ENCODE peak calls at places on chromosome 6, in eight cellular contexts. J is amygdala; B is Kasumi-1; Q is stimulated activated naive CD8-positive, alpha-beta T cell treated with anti-CD3 and anti-CD28 coated beads, Interleukin-15, Interleukin-2, amounts not matched to agents 100 U/mL and 50 U/mL, for 24 hours; S is stimulated activated naive B cell treated with anti-CD40 and anti-IgM and Interleukin-4, amounts not matched to agents 10 μg/mL and 1 μg/mL and 100 μg/mL, for 72 hours; H is left ventricle myocardium inferior; I is epithelial cell of prostate; Y is heart left ventricle. A is an unnamed sample.

GRCh38 chr6:160348209-160348551 is at the start of gene SLC22A3:
- DNase-seq in J (no peak), B (no peak), I (no peak), Q (no peak), Y (peak; percentile 35), H (peak; percentile 48), S (no peak), A (no peak)

GRCh38 chr6:20400476-20401402 is 940 bp upstream of the E2F3 start:
- DNase-seq in S (peak; percentile 6), B (peak; percentile 93), H (peak; percentile 59), I (no peak), Y (peak; percentile 30), J (peak; percentile 60), Q (peak; percentile 62), A (peak; percentile 68)

GRCh38 chr6:26743941-26744699 is 84.6 kb upstream of the ZNF322 start:
- DNase-seq in H (no peak), B (no peak), Y (no peak), J (no peak), S (no peak), Q (no peak), I (no peak), A (no peak)

GRCh38 chr6:39568896-39569295 is 156.3 kb downstream of the KIF6 start:
- DNase-seq in S (no peak), H (no peak), J (no peak), Q (no peak), I (no peak), B (no peak), Y (no peak), A (no peak)

GRCh38 chr6:87873556-87873955 is 171.5 kb upstream of the AKIRIN2 start:
- DNase-seq in Y (no peak), I (no peak), B (no peak), Q (no peak), H (no peak), J (no peak), S (no peak), A (no peak)

GRCh38 chr6:42140051-42140450 is 2.4 kb downstream of the C6orf132 start:
- DNase-seq in H (no peak), Q (no peak), S (peak; percentile 13), B (peak; percentile 86), Y (no peak), J (no peak), I (peak; percentile 51), A (no peak)

GRCh38 chr6:113856571-113857564 is at the start of gene MARCKS:
- DNase-seq in J (peak; percentile 35), S (peak; percentile 62), I (peak; percentile 63), Q (peak; percentile 64), Y (peak; percentile 84), H (peak; percentile 83), B (peak; percentile 39), A (peak; percentile 84)

GRCh38 chr6:5677219-5678000 is 329.3 kb downstream of the NRN1 start:
- DNase-seq in I (peak; percentile 27), Y (no peak), B (no peak), J (no peak), H (no peak), Q (no peak), S (no peak), A (no peak)

GRCh38 chr6:33781105-33781975 is 7.6 kb downstream of the LEMD2 start:
- DNase-seq in I (no peak), S (no peak), Q (no peak), J (no peak), H (no peak), Y (no peak), B (no peak), A (no peak)

GRCh38 chr6:75203721-75204120 is 2.1 kb downstream of the COL12A1 start:
- DNase-seq in S (no peak), Y (no peak), J (no peak), B (no peak), I (no peak), H (no peak), Q (no peak), A (no peak)

GRCh38 chr6:142907544-142907943 is 37.4 kb downstream of the HIVEP2 start:
- DNase-seq in H (no peak), Q (no peak), S (no peak), J (no peak), I (no peak), B (no peak), Y (no peak), A (no peak)

GRCh38 chr6:168102093-168102985 is 23.3 kb upstream of the FRMD1 start:
- DNase-seq in J (no peak), Y (no peak), H (peak; percentile 2), Q (no peak), B (no peak), I (no peak), S (no peak), A (peak; percentile 13)

GRCh38 chr6:68343901-68344300 is 291.2 kb upstream of the ADGRB3 start:
- DNase-seq in Y (no peak), H (no peak), I (no peak), Q (peak; percentile 4), B (peak; percentile 80), J (no peak), S (no peak), A (no peak)

GRCh38 chr6:15402401-15403045 is 156.7 kb downstream of the JARID2 start:
- DNase-seq in S (no peak), Y (no peak), Q (no peak), B (no peak), I (no peak), H (no peak), J (no peak), A (no peak)

GRCh38 chr6:147154454-147154853 is 49.8 kb upstream of the STXBP5 start:
- DNase-seq in J (no peak), I (peak; percentile 79), S (no peak), Y (no peak), H (no peak), Q (no peak), B (no peak), A (no peak)

GRCh38 chr6:13776602-13777001 is 37.8 kb downstream of the MCUR1 start:
- DNase-seq in I (no peak), J (no peak), S (no peak), B (no peak), Q (no peak), H (no peak), Y (no peak), A (no peak)

GRCh38 chr6:27066381-27066780 is 181.1 kb upstream of the PRSS16 start:
- DNase-seq in J (no peak), S (no peak), B (no peak), Q (no peak), Y (no peak), I (no peak), H (no peak), A (no peak)